ENCODE peak calls at places on chromosome 11, in eight cellular contexts. I is endothelial cell of umbilical vein; F is iPS-NIHi11; A is GM12865; P is smooth muscle cell of the brain vasculature; K is stimulated activated CD4-positive, alpha-beta T cell treated with anti-CD3 and anti-CD28 coated beads, Interleukin-12 subunit alpha, Interleukin-12 subunit beta, amount 100 ng/mL, for 48 hours; T is IMR-90; O is T-helper 1 cell. Y is an unnamed sample.

GRCh38 chr11:10728779-10729472 is 22.1 kb upstream of the CTR9 start:
- DNase-seq in I (no peak), F (peak; percentile 73), T (peak; percentile 35), O (no peak), P (no peak), A (no peak), K (no peak), Y (no peak)

GRCh38 chr11:45162064-45162375 is 15.6 kb downstream of the PRDM11 start:
- DNase-seq in F (no peak), O (no peak), P (no peak), A (no peak), T (no peak), I (no peak), K (no peak), Y (no peak)

GRCh38 chr11:123227763-123228488 is 32.9 kb upstream of the CLMP start:
- DNase-seq in A (no peak), F (no peak), P (no peak), K (no peak), O (no peak), T (no peak), I (no peak), Y (no peak)

GRCh38 chr11:3747704-3748103 is 49.6 kb downstream of the NUP98 start:
- DNase-seq in T (peak; percentile 89), A (no peak), P (no peak), F (no peak), I (no peak), O (no peak), K (no peak), Y (no peak)

GRCh38 chr11:46560300-46561025 is 33.4 kb downstream of the AMBRA1 start:
- DNase-seq in A (peak; percentile 64), T (peak; percentile 41), K (no peak), I (peak; percentile 65), O (no peak), F (no peak), P (no peak), Y (no peak)

GRCh38 chr11:9651899-9652748 is 11.8 kb upstream of the SWAP70 start:
- DNase-seq in P (no peak), I (peak; percentile 84), A (no peak), F (no peak), T (no peak), O (no peak), K (no peak), Y (no peak)

GRCh38 chr11:5204787-5205186 is 4.3 kb upstream of the OR51V1 start:
- DNase-seq in T (peak; percentile 90), I (peak; percentile 72), O (no peak), F (peak; percentile 71), P (peak; percentile 44), A (peak; percentile 48), K (no peak), Y (no peak)

GRCh38 chr11:79570104-79570503 is 129.3 kb upstream of the TENM4 start:
- DNase-seq in T (no peak), A (no peak), O (no peak), F (no peak), I (no peak), K (no peak), P (no peak), Y (no peak)

GRCh38 chr11:8219257-8220021 is 44.2 kb downstream of the LMO1 start:
- DNase-seq in F (peak; percentile 76), I (peak; percentile 47), A (peak; percentile 60), O (no peak), P (peak; percentile 9), T (peak; percentile 55), K (peak; percentile 20), Y (no peak)

GRCh38 chr11:46557684-46558151 is 36.1 kb downstream of the AMBRA1 start:
- DNase-seq in O (no peak), A (no peak), F (no peak), T (peak; percentile 68), K (no peak), P (no peak), I (no peak), Y (no peak)